ENCODE peak calls at places on chromosomes 3 and 15, in four cellular contexts. S, W, Z and U are unnamed samples.

GRCh38 chr3:73294532-73294931 is 233.1 kb downstream of the EBLN2 start:
- DNase-seq in S (no peak), W (no peak), Z (no peak), U (no peak)

GRCh38 chr3:45896956-45897355 is 10.6 kb downstream of the CCR9 start:
- DNase-seq in Z (no peak), S (no peak), W (no peak), U (peak; percentile 65)

GRCh38 chr3:152225176-152225575 is 43.6 kb upstream of the MBNL1 start:
- DNase-seq in Z (no peak), S (no peak), W (no peak), U (no peak)

GRCh38 chr3:5560199-5560598 is 372.7 kb downstream of the EDEM1 start:
- DNase-seq in W (no peak), S (no peak), Z (no peak), U (no peak)

GRCh38 chr3:193029800-193030199 is 112.1 kb upstream of the MB21D2 start:
- DNase-seq in Z (no peak), S (no peak), W (no peak), U (peak; percentile 51)

GRCh38 chr3:146130881-146131371 is 30.1 kb downstream of the PLOD2 start:
- DNase-seq in Z (peak; percentile 71), S (no peak), W (no peak), U (no peak)

GRCh38 chr3:80238606-80239005 is 470.8 kb upstream of the ROBO1 start:
- DNase-seq in Z (no peak), S (no peak), W (no peak), U (no peak)

GRCh38 chr3:67655364-67656121 is 1.1 kb upstream of the SUCLG2 start:
- DNase-seq in W (no peak), Z (peak; percentile 15), S (no peak), U (no peak)

GRCh38 chr15:71044006-71044405 is 71.3 kb upstream of the THSD4 start:
- DNase-seq in W (no peak), Z (peak; percentile 80), S (no peak), U (peak; percentile 11)

GRCh38 chr15:50415752-50416404 is 8.3 kb upstream of the USP8 start:
- DNase-seq in Z (peak; percentile 18), S (no peak), W (no peak), U (no peak)

GRCh38 chr3:197124713-197125112 is 95.1 kb upstream of the MELTF start:
- DNase-seq in Z (no peak), W (no peak), S (no peak), U (no peak)

GRCh38 chr15:70880781-70881180 is 11.5 kb downstream of the THAP10 start:
- DNase-seq in Z (peak; percentile 65), W (no peak), S (no peak), U (no peak)

GRCh38 chr3:152938974-152939636 is 104.2 kb downstream of the P2RY1 start:
- DNase-seq in W (no peak), Z (no peak), S (no peak), U (no peak)

GRCh38 chr3:141148770-141149169 is 82.9 kb upstream of the PXYLP1 start:
- DNase-seq in Z (no peak), W (no peak), S (no peak), U (no peak)

GRCh38 chr15:63522143-63522531 is 17.7 kb downstream of the USP3 start:
- DNase-seq in S (no peak), W (no peak), Z (peak; percentile 33), U (peak; percentile 73)

GRCh38 chr3:114449271-114450007 is 155.6 kb downstream of the TIGIT start:
- DNase-seq in Z (no peak), W (no peak), S (no peak), U (peak; percentile 57)

GRCh38 chr3:11774296-11774877 is 72.3 kb downstream of the TAMM41 start:
- DNase-seq in W (no peak), Z (peak; percentile 61), S (peak; percentile 63), U (peak; percentile 74)

GRCh38 chr3:170352936-170353335 is 4.6 kb upstream of the SKIL start:
- DNase-seq in S (no peak), Z (no peak), W (no peak), U (no peak)

GRCh38 chr3:79885407-79885806 is 117.6 kb upstream of the ROBO1 start:
- DNase-seq in S (no peak), Z (no peak), W (no peak), U (no peak)

GRCh38 chr3:111173328-111173900 is 101.8 kb downstream of the NECTIN3 start:
- DNase-seq in S (no peak), Z (peak; percentile 69), W (no peak), U (peak; percentile 37)

GRCh38 chr3:73389104-73389809 is 235.5 kb downstream of the PDZRN3 start:
- DNase-seq in S (no peak), W (no peak), Z (no peak), U (peak; percentile 11)

GRCh38 chr3:19342428-19342827 is 194.1 kb downstream of the KCNH8 start:
- DNase-seq in Z (no peak), S (no peak), W (no peak), U (no peak)

GRCh38 chr3:126666002-126666401 is 11.1 kb upstream of the TXNRD3 start:
- DNase-seq in W (no peak), Z (no peak), S (no peak), U (no peak)

GRCh38 chr3:124407260-124407659 is 323.0 kb upstream of the UMPS start:
- DNase-seq in W (no peak), S (no peak), Z (peak; percentile 6), U (no peak)

GRCh38 chr15:77650285-77650684 is 17.6 kb upstream of the LINGO1 start:
- DNase-seq in S (no peak), W (no peak), Z (peak; percentile 16), U (no peak)
- TF ChIP-seq CTCF in S (no peak), W (no peak), Z (peak; percentile 32), U (no peak)

DNA sequence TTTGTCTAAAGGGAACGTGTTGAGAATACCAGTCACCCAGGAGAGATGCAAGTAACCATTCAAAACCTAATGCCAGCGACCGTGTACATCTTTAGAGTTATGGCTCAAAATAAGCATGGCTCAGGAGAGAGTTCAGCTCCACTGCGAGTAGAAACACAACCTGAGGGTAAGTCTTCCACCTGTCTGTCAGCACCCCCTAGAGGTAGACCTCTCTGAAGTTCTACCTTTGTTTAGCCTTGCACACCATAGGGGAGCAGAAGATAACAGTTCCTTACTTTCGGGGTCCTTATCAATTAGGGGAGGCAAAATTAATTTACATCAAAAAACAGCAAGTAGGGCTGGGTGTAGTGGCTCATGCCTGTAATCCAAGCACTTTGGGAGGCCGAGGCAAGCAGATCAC is 124.4 kb downstream of the HCN4 start:
- DNase-seq in Z (no peak), W (no peak), S (no peak), U (peak; percentile 49)
- TF ChIP-seq CTCF in Z (peak; percentile 23), W (no peak), S (no peak), U (peak; percentile 33)

GRCh38 chr3:189355481-189356201 is 183.9 kb downstream of the TPRG1 start:
- DNase-seq in S (no peak), W (no peak), Z (peak; percentile 51), U (peak; percentile 93)
- TF ChIP-seq CTCF in S (no peak), W (no peak), Z (no peak), U (no peak)

DNA sequence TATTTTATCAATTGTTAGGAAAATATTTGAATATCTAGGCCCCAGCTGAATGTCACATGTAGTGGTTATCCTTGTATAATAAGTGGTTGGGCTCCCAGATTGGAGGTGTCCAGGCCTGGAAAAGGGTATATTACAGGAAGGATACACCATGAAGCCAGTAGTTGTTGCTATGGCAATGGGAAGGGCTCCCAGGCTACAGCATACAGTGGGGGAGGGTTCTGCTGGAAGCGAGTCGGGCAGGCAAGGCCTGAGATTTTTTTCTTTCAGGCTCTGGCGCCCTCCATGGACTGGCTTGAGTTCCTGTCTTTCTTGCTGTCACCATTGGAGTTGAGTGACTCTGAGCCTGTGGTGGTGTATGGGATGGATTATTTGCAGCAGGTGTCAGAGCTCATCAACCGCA is 8.9 kb downstream of the ECE2 start:
- DNase-seq in Z (peak; percentile 79), W (no peak), S (no peak), U (peak; percentile 72)
- TF ChIP-seq CTCF in Z (peak; percentile 49), W (no peak), S (peak; percentile 19), U (peak; percentile 42)

GRCh38 chr15:100794008-100794407 is 85.6 kb upstream of the ALDH1A3 start:
- DNase-seq in S (no peak), Z (no peak), W (no peak), U (no peak)
- TF ChIP-seq CTCF in S (no peak), Z (no peak), W (no peak), U (no peak)

GRCh38 chr3:129399895-129400357 is 28.5 kb downstream of the EFCAB12 start:
- DNase-seq in S (no peak), W (no peak), Z (no peak), U (peak; percentile 55)
- TF ChIP-seq CTCF in S (no peak), W (peak; percentile 1), Z (no peak), U (no peak)